ENCODE peak calls at places on chromosome 3, in ten cellular contexts. D is suprapubic skin; G is activated CD4-positive, alpha-beta T cell treated with anti-CD3 and anti-CD28 coated beads for 48 hours; F is anterior cingulate cortex; V is left cardiac atrium; Q is SHP77; H is fibroblast of pulmonary artery; P is IMR-90; K is T47D; W is left ventricle myocardium superior. U is an unnamed sample.

GRCh38 chr3:5022966-5023776 is 43.9 kb downstream of the BHLHE40 start:
- DNase-seq in D (no peak), G (peak), F (no peak), V (peak), Q (peak), H (peak), P (peak), K (peak), W (peak), U (peak)

GRCh38 chr3:41673643-41674042 is 288.3 kb downstream of the ULK4 start:
- DNase-seq in D (no peak), G (no peak), F (no peak), V (no peak), Q (no peak), H (peak), P (peak), K (no peak), W (no peak), U (no peak)

GRCh38 chr3:129651316-129652202 is 45.1 kb upstream of the PLXND1 start:
- DNase-seq in D (no peak), G (no peak), F (no peak), V (peak), Q (no peak), H (peak), P (peak), K (peak), W (no peak), U (no peak)

GRCh38 chr3:193452338-193452737 is 73.8 kb upstream of the ATP13A5 start:
- DNase-seq in D (no peak), G (no peak), F (no peak), V (no peak), Q (no peak), H (peak), P (no peak), K (peak), W (no peak), U (no peak)

GRCh38 chr3:120559228-120560061 is 36.7 kb upstream of the NDUFB4 start:
- DNase-seq in D (no peak), G (peak), F (peak), V (peak), Q (no peak), H (peak), P (peak), K (no peak), W (peak), U (peak)

GRCh38 chr3:131317667-131318066 is 63.9 kb upstream of the NUDT16 start:
- DNase-seq in D (no peak), G (no peak), F (no peak), V (no peak), Q (no peak), H (no peak), P (no peak), K (no peak), W (no peak), U (no peak)

GRCh38 chr3:33980252-33980651 is 181.8 kb downstream of the PDCD6IP start:
- DNase-seq in D (no peak), G (no peak), F (no peak), V (no peak), Q (peak), H (peak), P (peak), K (peak), W (no peak), U (no peak)

GRCh38 chr3:130960139-130960779 is 66.4 kb downstream of the ASTE1 start:
- DNase-seq in D (no peak), G (no peak), F (no peak), V (no peak), Q (no peak), H (no peak), P (peak), K (no peak), W (no peak), U (no peak)

GRCh38 chr3:193744048-193744821 is 151.2 kb downstream of the OPA1 start:
- DNase-seq in D (no peak), G (no peak), F (no peak), V (no peak), Q (peak), H (no peak), P (no peak), K (peak), W (no peak), U (no peak)

GRCh38 chr3:65953301-65953812 is 85.4 kb downstream of the MAGI1 start:
- DNase-seq in D (no peak), G (no peak), F (no peak), V (no peak), Q (no peak), H (no peak), P (no peak), K (peak), W (no peak), U (no peak)

GRCh38 chr3:270688-271087 is 74.1 kb downstream of the CHL1 start:
- DNase-seq in D (no peak), G (no peak), F (no peak), V (no peak), Q (no peak), H (no peak), P (no peak), K (no peak), W (no peak), U (no peak)

GRCh38 chr3:147157629-147158028 is 248.7 kb downstream of the ZIC4 start:
- DNase-seq in D (no peak), G (no peak), F (no peak), V (no peak), Q (no peak), H (no peak), P (no peak), K (no peak), W (no peak), U (no peak)

GRCh38 chr3:88203537-88204143 is 53.9 kb downstream of the C3orf38 start:
- DNase-seq in D (no peak), G (peak), F (peak), V (peak), Q (peak), H (peak), P (peak), K (peak), W (peak), U (peak)

GRCh38 chr3:126908752-126909275 is 74.1 kb upstream of the PLXNA1 start:
- DNase-seq in D (no peak), G (no peak), F (no peak), V (no peak), Q (no peak), H (no peak), P (no peak), K (no peak), W (no peak), U (no peak)

GRCh38 chr3:123605789-123606234 is 21.0 kb upstream of the HACD2 start:
- DNase-seq in D (no peak), G (no peak), F (no peak), V (no peak), Q (no peak), H (no peak), P (no peak), K (peak), W (no peak), U (no peak)

GRCh38 chr3:40875581-40875980 is 323.7 kb upstream of the CTNNB1 start:
- DNase-seq in D (no peak), G (no peak), F (no peak), V (no peak), Q (no peak), H (no peak), P (no peak), K (no peak), W (no peak), U (no peak)

GRCh38 chr3:128922804-128923459 is 43.5 kb downstream of the ACAD9 start:
- DNase-seq in D (peak), G (peak), F (no peak), V (no peak), Q (no peak), H (no peak), P (no peak), K (no peak), W (no peak), U (no peak)

GRCh38 chr3:72487078-72487765 is 361.0 kb downstream of the SHQ1 start:
- DNase-seq in D (peak), G (peak), F (no peak), V (peak), Q (no peak), H (peak), P (peak), K (peak), W (peak), U (peak)

U was measured in Right ventricle myocardium superior.